ENCODE peak calls at places on chromosome 7, in five cellular contexts. J is WTC11; L is GF-D8; C is stimulated activated CD8-positive, alpha-beta memory T cell treated with anti-CD3 and anti-CD28 coated beads, Interleukin-4, amount 100 ng/mL, for 1 hour; G is activated CD8-positive, alpha-beta memory T cell treated with anti-CD3 and anti-CD28 coated beads for 24 hours. D is an unnamed sample.

GRCh38 chr7:16918288-16918895 is 36.6 kb upstream of the AGR3 start:
- DNase-seq in C (no peak), G (no peak), L (no peak), J (no peak), D (no peak)

GRCh38 chr7:36639826-36640225 is 84.5 kb downstream of the AOAH start:
- DNase-seq in L (no peak), J (no peak), G (peak; percentile 70), C (no peak), D (no peak)

GRCh38 chr7:35355911-35356310 is 102.0 kb upstream of the TBX20 start:
- DNase-seq in G (no peak), J (no peak), C (no peak), L (no peak), D (no peak)

GRCh38 chr7:120023494-120024167 is 249.3 kb upstream of the KCND2 start:
- DNase-seq in C (no peak), L (no peak), J (no peak), G (no peak), D (no peak)

GRCh38 chr7:135879238-135879637 is 97.9 kb downstream of the MTPN start:
- DNase-seq in L (no peak), J (no peak), G (no peak), C (no peak), D (no peak)

GRCh38 chr7:116698930-116699722 is 27.1 kb downstream of the MET start:
- DNase-seq in C (no peak), J (no peak), L (no peak), G (no peak), D (no peak)

GRCh38 chr7:112989531-112989930 is 97.1 kb downstream of the GPR85 start:
- DNase-seq in J (no peak), G (no peak), C (no peak), L (no peak), D (no peak)

GRCh38 chr7:141697211-141697871 is 4.6 kb downstream of the DENND11 start:
- DNase-seq in C (no peak), G (no peak), L (no peak), J (no peak), D (no peak)

GRCh38 chr7:45881759-45882464 is 6.4 kb upstream of the IGFBP1 start:
- DNase-seq in J (no peak), C (no peak), L (no peak), G (no peak), D (no peak)

GRCh38 chr7:99072126-99072525 is 71.8 kb downstream of the SMURF1 start:
- DNase-seq in L (no peak), G (no peak), C (no peak), J (no peak), D (no peak)

GRCh38 chr7:82446897-82447296 is 3.3 kb upstream of the CACNA2D1 start:
- DNase-seq in J (no peak), G (no peak), C (no peak), L (no peak), D (no peak)

GRCh38 chr7:1093916-1094508 is 6.1 kb downstream of the GPER1 start:
- DNase-seq in C (no peak), L (no peak), G (no peak), J (no peak), D (no peak)

GRCh38 chr7:73354787-73355186 is 26.8 kb downstream of the FKBP6 start:
- DNase-seq in G (no peak), J (no peak), L (no peak), C (no peak), D (no peak)

GRCh38 chr7:134865001-134865845 is 85.8 kb downstream of the CALD1 start:
- DNase-seq in J (no peak), L (no peak), G (no peak), C (no peak), D (no peak)

GRCh38 chr7:116630932-116631449 is 41.0 kb upstream of the MET start:
- DNase-seq in G (no peak), C (no peak), L (no peak), J (no peak), D (peak; percentile 82)

GRCh38 chr7:26439502-26440252 is 148.0 kb downstream of the SNX10 start:
- DNase-seq in C (no peak), G (no peak), L (no peak), J (no peak), D (no peak)

GRCh38 chr7:27586825-27587224 is 75.9 kb downstream of the HIBADH start:
- DNase-seq in G (no peak), L (peak; percentile 84), J (peak; percentile 13), C (no peak), D (peak; percentile 80)

GRCh38 chr7:64872351-64872750 is 30.7 kb upstream of the ZNF273 start:
- DNase-seq in J (no peak), C (no peak), L (no peak), G (peak; percentile 47), D (peak; percentile 59)

GRCh38 chr7:47574473-47575328 is 7.2 kb downstream of the TNS3 start:
- DNase-seq in G (no peak), L (no peak), C (no peak), J (no peak), D (no peak)

GRCh38 chr7:113100091-113100723 is 13.6 kb upstream of the GPR85 start:
- DNase-seq in L (no peak), J (no peak), G (no peak), C (no peak), D (no peak)

GRCh38 chr7:134420509-134421125 is 38.3 kb downstream of the AKR1B1 start:
- DNase-seq in J (peak; percentile 58), C (no peak), L (no peak), G (no peak), D (no peak)

GRCh38 chr7:45026013-45026412 is 26.0 kb downstream of the CCM2 start:
- DNase-seq in L (no peak), C (no peak), J (no peak), G (no peak), D (no peak)

GRCh38 chr7:132464740-132465139 is 111.5 kb downstream of the PLXNA4 start:
- DNase-seq in L (no peak), C (no peak), J (no peak), G (no peak), D (no peak)

D was measured in upper lobe of left lung.